ENCODE peak calls at places on chromosomes 2 and 18, in seven cellular contexts. L, V, C, N, G, F and P are unnamed samples.
A peak's percentile ranks its signal among the peaks of the same experiment; 100 is the strongest.

GRCh38 chr18:14971461-14972185 is 223.7 kb downstream of the ANKRD30B start:
- DNase-seq in G (no peak), V (no peak), F (no peak), L (no peak), C (no peak), N (no peak), P (no peak)

GRCh38 chr18:8860845-8861642 is 155.7 kb downstream of the MTCL1 start:
- DNase-seq in C (peak; percentile 50), F (no peak), G (no peak), N (no peak), V (no peak), L (no peak), P (no peak)

GRCh38 chr18:58612239-58613055 is 16.4 kb downstream of the ALPK2 start:
- DNase-seq in L (no peak), C (peak; percentile 57), F (no peak), G (no peak), V (no peak), N (no peak), P (no peak)

GRCh38 chr18:22285299-22286140 is 116.1 kb downstream of the GATA6 start:
- DNase-seq in N (no peak), G (no peak), F (no peak), V (no peak), C (no peak), L (no peak), P (no peak)

GRCh38 chr2:69280017-69280671 is 106.9 kb downstream of the GFPT1 start:
- DNase-seq in G (no peak), V (no peak), L (no peak), C (no peak), N (no peak), F (no peak), P (peak; percentile 39)

GRCh38 chr2:84846732-84847131 is 34.2 kb downstream of the TRABD2A start:
- DNase-seq in V (peak; percentile 78), F (no peak), N (no peak), L (peak; percentile 37), G (no peak), C (peak; percentile 30), P (no peak)

GRCh38 chr18:56329536-56329935 is 308.9 kb downstream of the TXNL1 start:
- DNase-seq in F (no peak), G (no peak), L (no peak), V (no peak), N (no peak), C (no peak), P (no peak)

GRCh38 chr18:63834471-63835113 is 52.9 kb upstream of the SERPINB2 start:
- DNase-seq in L (no peak), C (no peak), F (no peak), N (no peak), G (no peak), V (no peak), P (no peak)

GRCh38 chr2:196290149-196290548 is 118.8 kb upstream of the STK17B start:
- DNase-seq in V (no peak), N (no peak), L (no peak), F (no peak), C (no peak), G (no peak), P (no peak)

GRCh38 chr2:239670463-239671120 is 269.8 kb upstream of the HDAC4 start:
- DNase-seq in F (no peak), N (no peak), G (no peak), V (no peak), L (no peak), C (no peak), P (no peak)

GRCh38 chr2:235609746-235610145 is 115.9 kb downstream of the AGAP1 start:
- DNase-seq in N (no peak), F (no peak), C (no peak), L (no peak), G (no peak), V (no peak), P (no peak)

GRCh38 chr2:235611756-235612155 is 117.9 kb downstream of the AGAP1 start:
- DNase-seq in L (no peak), C (no peak), V (no peak), N (no peak), F (no peak), G (no peak), P (no peak)

GRCh38 chr2:235611337-235611736 is 117.5 kb downstream of the AGAP1 start:
- DNase-seq in N (no peak), G (no peak), L (no peak), C (no peak), F (no peak), V (no peak), P (no peak)

GRCh38 chr2:235609321-235609720 is 115.5 kb downstream of the AGAP1 start:
- DNase-seq in L (no peak), N (no peak), G (no peak), F (no peak), C (no peak), V (no peak), P (no peak)

DNA sequence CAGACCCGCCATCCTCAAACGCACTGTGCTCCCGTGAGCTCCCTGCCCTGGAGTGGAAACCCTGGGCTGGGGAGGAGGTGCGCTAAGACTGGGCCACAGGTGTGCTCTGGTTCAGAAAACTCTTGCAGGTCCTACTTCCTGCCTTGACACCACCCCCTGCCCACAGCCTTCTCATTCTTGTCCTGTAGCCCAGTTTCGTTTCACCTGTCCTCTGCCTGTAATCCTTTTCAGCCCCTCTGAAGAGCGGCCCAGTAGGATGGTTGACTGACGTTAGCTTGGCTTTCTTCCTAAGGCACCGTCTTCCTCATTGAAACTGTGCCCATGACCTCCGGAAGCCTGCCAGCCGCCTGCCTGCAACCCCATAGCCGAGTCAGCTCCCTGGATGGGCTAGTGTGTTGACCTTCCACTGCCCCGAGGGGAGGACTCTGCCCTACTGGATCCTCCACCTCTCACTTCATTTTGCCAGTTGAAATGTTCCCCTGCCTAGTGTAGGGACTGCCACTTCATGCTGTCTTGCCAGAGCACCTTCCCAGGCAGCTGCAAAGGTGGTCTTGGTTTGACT is 116.9 kb downstream of the AGAP1 start:
- DNase-seq in C (no peak), G (no peak), V (no peak), N (no peak), L (no peak), F (no peak), P (no peak)
- H2BK5ac ChIP-seq in C (no peak overlapping the region), G (no peak overlapping the region), V (no peak overlapping the region), N (no peak overlapping the region), L (no peak overlapping the region), F (no peak overlapping the region), P (no peak overlapping the region)

GRCh38 chr2:237118025-237118424 is 32.3 kb downstream of the COPS8 start:
- DNase-seq in N (no peak), F (no peak), V (peak; percentile 62), L (no peak), C (no peak), G (no peak), P (no peak)

GRCh38 chr2:237118731-237119130 is 33.0 kb downstream of the COPS8 start:
- DNase-seq in N (no peak), G (no peak), C (no peak), F (no peak), L (peak; percentile 81), V (peak; percentile 47), P (no peak)

GRCh38 chr2:237122214-237122666 is 36.6 kb downstream of the COPS8 start:
- DNase-seq in V (peak; percentile 87), F (no peak), G (peak; percentile 87), C (peak; percentile 35), L (peak; percentile 88), N (peak; percentile 44), P (peak; percentile 94)

GRCh38 chr2:237124820-237125219 is 39.1 kb downstream of the COPS8 start:
- DNase-seq in G (no peak), V (no peak), L (no peak), C (no peak), F (no peak), N (no peak), P (no peak)

GRCh38 chr2:237120956-237121720 is 35.4 kb downstream of the COPS8 start:
- DNase-seq in V (no peak), C (no peak), L (no peak), N (no peak), F (no peak), G (no peak), P (no peak)
- H3K18ac ChIP-seq in V (no peak overlapping the region), C (no peak overlapping the region), L (no peak overlapping the region), N (no peak overlapping the region), F (no peak overlapping the region), G (no peak overlapping the region), P (no peak overlapping the region)

GRCh38 chr2:16686641-16687040 is 21.0 kb upstream of the CYRIA start:
- DNase-seq in L (no peak), G (no peak), V (no peak), F (no peak), C (peak; percentile 79), N (no peak), P (no peak)

GRCh38 chr2:16685340-16685715 is 19.7 kb upstream of the CYRIA start:
- DNase-seq in G (no peak), V (no peak), N (no peak), C (no peak), L (no peak), F (no peak), P (no peak)

GRCh38 chr2:16687222-16687621 is 21.6 kb upstream of the CYRIA start:
- DNase-seq in F (no peak), L (no peak), G (no peak), N (no peak), C (no peak), V (no peak), P (no peak)

GRCh38 chr2:16684676-16685339 is 19.2 kb upstream of the CYRIA start:
- DNase-seq in C (peak; percentile 77), N (no peak), L (no peak), G (no peak), F (no peak), V (no peak), P (no peak)

GRCh38 chr2:16687949-16688348 is 22.3 kb upstream of the CYRIA start:
- DNase-seq in L (no peak), N (no peak), V (no peak), F (no peak), G (no peak), C (no peak), P (no peak)
- H3K9ac ChIP-seq in L (no peak overlapping the region), N (no peak overlapping the region), V (no peak overlapping the region), F (no peak overlapping the region), G (no peak overlapping the region), C (no peak overlapping the region), P (no peak overlapping the region)

GRCh38 chr2:3154146-3154545 is 223.5 kb downstream of the EIPR1 start:
- DNase-seq in L (no peak), V (no peak), F (no peak), C (no peak), N (no peak), G (no peak), P (no peak)
- H2BK5ac ChIP-seq in L (no peak overlapping the region), V (no peak overlapping the region), F (no peak overlapping the region), C (no peak overlapping the region), N (no peak overlapping the region), G (no peak overlapping the region), P (no peak overlapping the region)